ENCODE peak calls at places on chromosomes 11 and 22, in six cellular contexts. Z is IMR-90, Q is stomach, I is uterus, R is prostate gland, Y is lower leg skin. V is an unnamed sample.

GRCh38 chr22:31897842-31898241 is 46.5 kb upstream of the YWHAH start:
- DNase-seq in Z (peak; percentile 55), Y (no peak), Q (no peak), I (no peak), R (no peak), V (no peak)

GRCh38 chr11:1035577-1036283 is 788 bp downstream of the MUC6 start:
- DNase-seq in Y (no peak), R (no peak), Q (no peak), I (no peak), Z (no peak), V (no peak)

GRCh38 chr11:27886765-27887328 is 186.6 kb upstream of the BDNF start:
- DNase-seq in I (no peak), R (no peak), Y (no peak), Q (no peak), Z (no peak), V (no peak)

GRCh38 chr11:44693654-44694119 is 33.1 kb upstream of the TSPAN18 start:
- DNase-seq in Q (no peak), R (no peak), Z (no peak), Y (no peak), I (no peak), V (no peak)

GRCh38 chr22:17930455-17931313 is 93.7 kb downstream of the MICAL3 start:
- DNase-seq in Z (no peak), R (no peak), I (peak; percentile 11), Q (peak; percentile 17), Y (no peak), V (no peak)

GRCh38 chr11:46277313-46277622 is 194 bp upstream of the CREB3L1 start:
- DNase-seq in Z (peak; percentile 62), Q (no peak), I (peak; percentile 62), Y (no peak), R (peak; percentile 84), V (peak; percentile 89)

GRCh38 chr22:46827072-46827780 is 64.8 kb downstream of the TBC1D22A start:
- DNase-seq in Z (no peak), I (no peak), R (no peak), Y (no peak), Q (no peak), V (no peak)

GRCh38 chr22:20814221-20814808 is 40.4 kb downstream of the SERPIND1 start:
- DNase-seq in I (no peak), Y (no peak), R (no peak), Z (no peak), Q (no peak), V (no peak)

GRCh38 chr11:130772266-130773227 is 143.7 kb downstream of the SNX19 start:
- DNase-seq in R (no peak), I (no peak), Y (no peak), Z (peak; percentile 97), Q (peak; percentile 29), V (peak; percentile 19)

DNA sequence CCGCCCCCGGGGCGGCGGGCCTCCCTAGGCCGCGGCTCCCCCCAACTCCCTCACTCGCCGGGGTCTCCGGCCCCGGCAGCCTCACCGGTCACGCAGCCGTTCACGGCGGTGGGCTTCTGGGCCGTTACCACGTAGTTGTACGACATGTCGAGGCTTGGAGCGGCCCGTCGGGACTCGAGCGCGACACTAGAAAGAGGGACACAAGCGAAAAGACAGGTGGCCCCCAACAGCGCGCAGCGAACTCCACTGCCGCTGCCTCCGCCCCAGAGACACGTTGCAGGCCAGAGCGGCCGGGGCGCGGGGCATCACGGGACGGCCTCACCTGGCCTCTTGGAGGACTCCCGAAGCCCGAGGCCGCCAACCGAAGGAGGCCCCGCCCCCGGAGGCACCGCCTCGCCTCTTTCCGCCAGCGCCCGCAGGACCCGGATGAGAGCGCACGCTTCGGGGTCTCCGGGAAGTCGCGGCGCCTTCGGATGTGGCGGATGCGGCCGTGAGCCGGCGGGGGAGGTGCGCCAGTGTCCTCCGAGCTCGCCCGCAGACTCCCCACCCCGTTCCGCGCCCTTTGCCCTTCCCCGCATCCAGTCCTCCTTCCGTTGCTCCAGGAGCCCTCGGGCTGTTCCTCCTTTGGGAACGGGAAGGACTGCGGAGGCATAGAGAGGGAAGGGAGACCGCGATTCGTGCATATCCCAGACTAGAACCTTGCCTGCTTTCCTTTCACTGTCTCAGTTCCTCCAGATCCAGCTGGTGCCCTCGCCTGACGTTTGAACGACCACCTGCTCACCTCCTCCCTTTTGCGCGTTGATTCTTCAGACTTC is at the start of the genes DDB1 and TKFC:
- DNase-seq in R (peak; percentile 95), Z (peak; percentile 87), Q (peak; percentile 97), I (peak; percentile 94), Y (peak; percentile 99), V (peak; percentile 97)
- TF ChIP-seq POLR2A in R (peak; percentile 83), Z (peak; percentile 94), Q (no peak), I (peak; percentile 82), Y (no peak), V (peak; percentile 92)

GRCh38 chr11:119095066-119095880 is 6.4 kb downstream of the DPAGT1 start:
- DNase-seq in Q (peak; percentile 99), Y (peak; percentile 100), Z (peak; percentile 99), R (peak; percentile 100), I (peak; percentile 100), V (peak; percentile 100)
- TF ChIP-seq POLR2A in Q (no peak), Y (no peak), Z (peak; percentile 100), R (peak; percentile 97), I (peak; percentile 95), V (peak; percentile 99)

GRCh38 chr22:23742505-23743264 is 8.2 kb downstream of the ZNF70 start:
- DNase-seq in R (no peak), Z (no peak), Q (no peak), Y (no peak), I (no peak), V (peak; percentile 47)
- TF ChIP-seq POLR2A in R (no peak), Z (no peak), Q (no peak), Y (no peak), I (no peak), V (no peak)

DNA sequence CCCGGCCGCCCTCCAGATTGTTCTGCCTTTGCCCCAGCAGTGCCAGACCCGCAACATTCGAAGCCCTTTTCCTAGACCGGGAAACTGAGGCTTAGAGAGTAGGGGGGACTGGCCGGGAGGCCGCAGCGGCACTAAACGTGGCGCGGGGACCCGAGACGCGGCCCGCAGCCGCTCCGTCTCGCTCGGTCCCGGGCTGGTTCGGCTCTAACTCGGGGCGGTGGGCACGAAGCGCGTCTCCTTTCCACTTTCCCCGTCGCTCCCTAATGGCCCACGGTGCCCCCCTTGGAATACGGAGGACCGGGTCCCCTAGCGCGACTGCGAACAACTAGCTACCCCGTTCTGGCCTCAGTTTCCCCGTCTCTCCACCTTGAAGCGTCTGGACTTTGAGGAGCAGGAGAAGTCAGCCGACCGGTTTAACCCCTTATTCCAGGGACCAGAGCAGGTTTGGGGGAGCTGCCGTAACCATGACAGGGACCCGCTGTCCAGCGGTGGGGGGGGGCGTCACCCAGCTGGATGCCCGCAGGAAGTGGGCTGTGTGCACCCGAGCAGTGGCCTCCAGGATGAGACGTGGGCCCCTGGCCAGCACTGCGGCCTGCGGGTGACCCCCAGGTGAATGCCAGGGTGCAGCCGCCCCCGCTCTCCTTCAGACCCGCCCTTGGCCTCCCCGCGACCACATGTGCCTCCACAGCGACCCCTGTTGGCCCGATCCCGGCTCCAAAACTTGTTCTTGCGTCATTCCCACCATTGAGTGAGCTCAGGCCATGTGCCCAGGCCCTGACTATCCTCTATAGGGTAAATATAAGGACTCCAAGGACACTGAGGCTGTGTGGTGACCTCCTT is 1.1 kb downstream of the CDC42EP1 start:
- DNase-seq in I (peak; percentile 96), R (peak; percentile 80), Y (peak; percentile 99), Q (peak; percentile 95), Z (peak; percentile 86), V (peak; percentile 96)
- TF ChIP-seq POLR2A in I (peak; percentile 43), R (peak; percentile 12), Y (no peak), Q (no peak), Z (no peak), V (peak; percentile 73)

GRCh38 chr22:36359172-36359973 is 28.4 kb downstream of the MYH9 start:
- DNase-seq in Y (no peak), Q (no peak), Z (no peak), R (no peak), I (no peak), V (peak; percentile 15)
- TF ChIP-seq POLR2A in Y (no peak), Q (no peak), Z (no peak), R (no peak), I (no peak), V (no peak)

GRCh38 chr22:41381329-41382097 is at the start of gene TEF:
- DNase-seq in I (peak; percentile 99), Q (peak; percentile 99), R (peak; percentile 99), Z (peak; percentile 98), Y (peak; percentile 100), V (peak; percentile 98)
- TF ChIP-seq POLR2A in I (peak; percentile 72), Q (no peak), R (peak; percentile 73), Z (peak; percentile 52), Y (no peak), V (peak; percentile 67)

GRCh38 chr11:90836031-90836430 is 613.2 kb upstream of the CHORDC1 start:
- DNase-seq in Y (no peak), R (no peak), I (no peak), Q (no peak), Z (no peak), V (no peak)
- TF ChIP-seq POLR2A in Y (no peak), R (no peak), I (no peak), Q (no peak), Z (no peak), V (no peak)

DNA sequence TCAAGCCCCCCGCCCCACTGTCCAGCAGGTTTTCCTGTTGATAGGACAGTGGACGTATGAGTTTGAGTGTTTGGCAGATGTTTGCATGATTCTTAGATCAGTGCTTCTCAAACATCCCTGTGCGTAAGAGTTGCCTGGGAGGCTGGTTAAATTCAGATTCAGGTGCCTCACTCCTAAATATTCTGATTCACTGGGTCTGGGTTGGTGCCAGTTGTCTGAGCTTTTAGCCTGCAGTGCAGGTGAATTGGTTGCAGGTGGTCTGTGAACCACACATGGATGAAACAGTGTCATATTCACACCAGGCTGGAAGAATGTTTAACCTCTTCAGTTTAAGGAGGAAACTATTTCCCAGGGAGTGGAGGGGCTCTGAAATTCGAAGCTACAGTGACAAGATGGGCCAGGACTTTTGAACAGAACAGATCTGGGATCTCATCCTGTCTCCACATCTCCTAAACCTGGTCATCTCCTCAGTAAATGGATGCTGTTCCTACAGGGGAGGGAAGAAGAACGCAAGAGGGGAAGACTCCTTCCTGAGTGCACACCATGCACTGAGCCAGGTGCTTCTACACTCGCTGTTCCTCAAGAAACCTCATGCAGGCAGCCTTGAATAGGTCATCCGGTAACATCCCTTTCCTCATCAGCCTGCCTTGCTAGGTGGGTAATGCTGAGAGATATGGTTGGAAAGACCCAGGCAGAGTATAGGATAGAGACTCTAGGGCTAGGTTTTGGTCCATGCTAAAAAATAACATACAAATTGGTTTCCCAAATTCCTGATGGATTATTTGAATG is 47.8 kb downstream of the TEAD1 start:
- DNase-seq in Y (peak; percentile 67), Q (no peak), I (no peak), R (no peak), Z (no peak), V (no peak)
- TF ChIP-seq POLR2A in Y (no peak), Q (no peak), I (no peak), R (no peak), Z (no peak), V (no peak)

DNA sequence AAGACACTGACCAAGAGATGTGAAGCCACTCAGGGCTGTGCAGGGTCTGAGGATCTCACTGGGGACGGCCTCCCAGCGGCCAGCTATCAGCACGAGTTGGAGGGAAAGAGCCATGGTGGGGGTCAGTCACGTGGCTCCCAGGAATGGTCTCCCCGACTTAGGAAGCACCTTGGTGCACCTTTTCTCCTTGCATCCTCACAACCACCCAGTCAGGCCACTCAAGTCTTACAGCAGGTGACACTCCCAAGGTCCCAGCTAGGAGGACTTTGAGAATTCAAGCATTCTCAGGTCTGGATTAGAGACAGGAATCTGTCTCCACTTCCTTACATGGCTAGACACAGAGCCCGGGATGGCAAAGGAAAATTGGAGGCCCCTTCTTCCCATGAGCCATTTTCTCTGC is 2.7 kb downstream of the RNASEH2C start:
- DNase-seq in R (no peak), Z (no peak), I (no peak), Q (no peak), Y (peak; percentile 69), V (no peak)
- TF ChIP-seq POLR2A in R (no peak), Z (no peak), I (no peak), Q (no peak), Y (no peak), V (no peak)

V was measured in body of pancreas.